ENCODE peak calls at places on chromosome 18, in nine cellular contexts. D, M, F, O, K, N, Z, H and V are unnamed samples.

GRCh38 chr18:68387246-68387645 is 327.7 kb downstream of the TMX3 start:
- DNase-seq in D (no peak), M (no peak), F (no peak), O (no peak), K (no peak), N (no peak), Z (peak), H (no peak), V (no peak)

GRCh38 chr18:75714766-75715165 is 287.3 kb upstream of the SMIM21 start:
- DNase-seq in D (no peak), M (no peak), F (no peak), O (no peak), K (no peak), N (no peak), Z (no peak), H (no peak), V (no peak)

GRCh38 chr18:45212186-45213039 is 402.9 kb upstream of the SLC14A2 start:
- DNase-seq in D (peak), M (peak), F (peak), O (peak), K (peak), N (peak), Z (peak), H (peak), V (peak)

GRCh38 chr18:32937007-32937540 is 164.3 kb upstream of the KLHL14 start:
- DNase-seq in D (peak), M (no peak), F (no peak), O (no peak), K (no peak), N (no peak), Z (no peak), H (no peak), V (no peak)

GRCh38 chr18:45993441-45993840 is 26.3 kb upstream of the EPG5 start:
- DNase-seq in D (no peak), M (peak), F (no peak), O (peak), K (no peak), N (no peak), Z (peak), H (peak), V (no peak)

GRCh38 chr18:63970803-63971191 is 916 bp downstream of the SERPINB8 start:
- DNase-seq in D (peak), M (no peak), F (no peak), O (no peak), K (no peak), N (no peak), Z (peak), H (peak), V (peak)

GRCh38 chr18:9997711-9998110 is 83.9 kb downstream of the VAPA start:
- DNase-seq in D (no peak), M (no peak), F (no peak), O (no peak), K (no peak), N (no peak), Z (no peak), H (no peak), V (no peak)

GRCh38 chr18:34225218-34225553 is 473 bp upstream of the NOL4 start:
- DNase-seq in D (no peak), M (no peak), F (no peak), O (no peak), K (no peak), N (no peak), Z (no peak), H (no peak), V (no peak)

GRCh38 chr18:44941519-44941918 is 260.8 kb downstream of the SETBP1 start:
- DNase-seq in D (no peak), M (no peak), F (no peak), O (no peak), K (no peak), N (no peak), Z (no peak), H (no peak), V (no peak)

GRCh38 chr18:8609711-8610441 is 639 bp downstream of the RAB12 start:
- DNase-seq in D (peak), M (peak), F (peak), O (no peak), K (peak), N (peak), Z (no peak), H (peak), V (peak)

GRCh38 chr18:44548291-44549221 is 132.1 kb upstream of the SETBP1 start:
- DNase-seq in D (no peak), M (peak), F (no peak), O (peak), K (no peak), N (no peak), Z (no peak), H (peak), V (no peak)

GRCh38 chr18:36633961-36634412 is 194.8 kb downstream of the TPGS2 start:
- DNase-seq in D (no peak), M (no peak), F (peak), O (no peak), K (no peak), N (no peak), Z (peak), H (no peak), V (no peak)

GRCh38 chr18:24503182-24503581 is 42.7 kb downstream of the HRH4 start:
- DNase-seq in D (peak), M (no peak), F (no peak), O (no peak), K (no peak), N (no peak), Z (no peak), H (no peak), V (no peak)

GRCh38 chr18:35695384-35695783 is 113.8 kb downstream of the GALNT1 start:
- DNase-seq in D (no peak), M (no peak), F (no peak), O (no peak), K (no peak), N (no peak), Z (no peak), H (no peak), V (no peak)

GRCh38 chr18:69558088-69558487 is 157.4 kb downstream of the DOK6 start:
- DNase-seq in D (no peak), M (no peak), F (no peak), O (no peak), K (no peak), N (no peak), Z (no peak), H (no peak), V (no peak)

GRCh38 chr18:63578357-63578958 is 8.7 kb upstream of the SERPINB13 start:
- DNase-seq in D (peak), M (peak), F (peak), O (peak), K (no peak), N (peak), Z (peak), H (peak), V (peak)

GRCh38 chr18:59357928-59358327 is 1.1 kb downstream of the LMAN1 start:
- DNase-seq in D (peak), M (peak), F (peak), O (peak), K (no peak), N (peak), Z (peak), H (peak), V (peak)

GRCh38 chr18:9684901-9685738 is 23.0 kb upstream of the RAB31 start:
- DNase-seq in D (no peak), M (peak), F (peak), O (peak), K (no peak), N (no peak), Z (no peak), H (peak), V (peak)

GRCh38 chr18:2197945-2198344 is 373.4 kb downstream of the METTL4 start:
- DNase-seq in D (no peak), M (no peak), F (no peak), O (no peak), K (no peak), N (no peak), Z (peak), H (no peak), V (no peak)

GRCh38 chr18:76457475-76457874 is 37.6 kb downstream of the ZNF516 start:
- DNase-seq in D (no peak), M (peak), F (no peak), O (no peak), K (no peak), N (no peak), Z (no peak), H (no peak), V (no peak)

GRCh38 chr18:76995896-76996295 is 136.7 kb downstream of the MBP start:
- DNase-seq in D (no peak), M (peak), F (no peak), O (no peak), K (no peak), N (no peak), Z (no peak), H (no peak), V (no peak)

GRCh38 chr18:6876646-6877045 is 147.1 kb downstream of the ARHGAP28 start:
- DNase-seq in D (no peak), M (no peak), F (no peak), O (no peak), K (no peak), N (no peak), Z (no peak), H (peak), V (peak)

GRCh38 chr18:63892544-63892943 is 5.0 kb downstream of the SERPINB2 start:
- DNase-seq in D (no peak), M (no peak), F (no peak), O (no peak), K (no peak), N (no peak), Z (no peak), H (peak), V (no peak)

GRCh38 chr18:2337552-2338141 is 233.7 kb downstream of the METTL4 start:
- DNase-seq in D (peak), M (no peak), F (peak), O (peak), K (peak), N (peak), Z (peak), H (peak), V (no peak)

GRCh38 chr18:21363411-21363810 is 121.4 kb downstream of the GREB1L start:
- DNase-seq in D (peak), M (no peak), F (no peak), O (no peak), K (no peak), N (no peak), Z (no peak), H (no peak), V (no peak)

GRCh38 chr18:8667846-8668245 is 37.5 kb upstream of the MTCL1 start:
- DNase-seq in D (no peak), M (no peak), F (no peak), O (peak), K (no peak), N (no peak), Z (peak), H (peak), V (no peak)

GRCh38 chr18:40357536-40357935 is 1597.5 kb upstream of the PIK3C3 start:
- DNase-seq in D (no peak), M (no peak), F (no peak), O (peak), K (no peak), N (no peak), Z (no peak), H (no peak), V (no peak)

GRCh38 chr18:6835345-6835744 is 105.8 kb downstream of the ARHGAP28 start:
- DNase-seq in D (no peak), M (no peak), F (no peak), O (no peak), K (no peak), N (no peak), Z (peak), H (peak), V (no peak)

GRCh38 chr18:60982296-60982695 is 350.9 kb upstream of the CDH20 start:
- DNase-seq in D (no peak), M (no peak), F (no peak), O (no peak), K (no peak), N (no peak), Z (no peak), H (no peak), V (no peak)

GRCh38 chr18:50819027-50819726 is 639 bp downstream of the MRO start:
- DNase-seq in D (peak), M (peak), F (no peak), O (peak), K (no peak), N (no peak), Z (peak), H (peak), V (peak)

GRCh38 chr18:31741096-31741735 is 19.5 kb downstream of the SLC25A52 start:
- DNase-seq in D (peak), M (peak), F (peak), O (peak), K (peak), N (peak), Z (peak), H (peak), V (peak)

DNA sequence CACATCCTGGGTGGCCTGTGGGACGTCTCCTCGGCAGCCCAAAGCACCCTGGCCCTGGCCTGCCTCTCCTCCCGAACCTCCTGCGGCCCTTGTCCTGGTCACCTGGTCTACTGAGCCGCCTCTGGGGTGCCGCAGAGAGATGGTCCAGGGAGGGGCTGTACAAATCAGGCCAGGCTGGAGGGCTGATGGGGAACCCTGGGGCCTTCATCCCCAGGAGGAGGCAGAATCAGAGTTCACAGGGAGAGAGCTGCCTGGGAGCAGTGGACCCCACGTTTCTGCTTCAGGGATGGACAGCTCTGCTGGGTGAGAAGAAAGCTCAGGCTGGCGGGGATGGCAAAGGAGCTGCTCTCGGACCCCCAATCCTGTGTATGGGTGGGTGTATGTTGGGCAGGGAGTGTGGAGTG is 73.2 kb upstream of the SMAD7 start:
- DNase-seq in D (no peak), M (no peak), F (no peak), O (no peak), K (no peak), N (peak), Z (no peak), H (no peak), V (no peak)
- H3K4me3 ChIP-seq in D (no peak), M (no peak), F (no peak), O (no peak), K (no peak), N (peak), Z (no peak), H (no peak), V (no peak)

GRCh38 chr18:62500966-62501591 is 21.7 kb upstream of the ZCCHC2 start:
- DNase-seq in D (no peak), M (no peak), F (no peak), O (no peak), K (no peak), N (no peak), Z (no peak), H (no peak), V (no peak)

GRCh38 chr18:62498616-62499262 is 24.1 kb upstream of the ZCCHC2 start:
- DNase-seq in D (no peak), M (no peak), F (no peak), O (no peak), K (no peak), N (no peak), Z (no peak), H (no peak), V (no peak)

GRCh38 chr18:62497171-62497783 is 25.5 kb upstream of the ZCCHC2 start:
- DNase-seq in D (no peak), M (no peak), F (no peak), O (no peak), K (no peak), N (no peak), Z (no peak), H (no peak), V (no peak)

GRCh38 chr18:62499263-62499650 is 23.6 kb upstream of the ZCCHC2 start:
- DNase-seq in D (peak), M (no peak), F (no peak), O (no peak), K (no peak), N (no peak), Z (no peak), H (no peak), V (peak)

DNA sequence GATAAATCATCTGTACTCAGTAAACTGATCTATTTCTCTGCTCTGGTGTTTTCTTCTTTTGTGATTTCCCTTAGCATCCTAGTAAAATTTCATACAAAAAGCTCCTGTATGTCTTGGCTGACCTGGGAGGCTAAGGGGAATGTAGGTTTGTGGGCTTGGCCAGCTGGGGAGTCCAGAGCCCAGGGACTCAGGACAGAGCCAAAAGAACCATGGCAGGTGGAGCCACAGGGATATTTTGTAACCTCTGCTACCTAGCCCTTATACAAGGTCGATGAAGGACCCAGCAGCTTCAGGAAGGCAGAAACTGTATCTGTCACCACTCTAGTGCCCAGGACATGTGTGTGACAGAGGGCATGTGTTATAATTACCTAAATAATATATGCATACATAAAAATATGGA is 22.7 kb upstream of the ZCCHC2 start:
- DNase-seq in D (no peak), M (no peak), F (no peak), O (no peak), K (no peak), N (no peak), Z (no peak), H (no peak), V (no peak)
- H3K4me3 ChIP-seq in D (no peak), M (no peak), F (no peak), O (no peak), K (no peak), N (no peak), Z (no peak), H (no peak), V (no peak)

GRCh38 chr18:79988079-79988924 is at the start of gene TXNL4A:
- DNase-seq in D (peak), M (peak), F (peak), O (peak), K (peak), N (peak), Z (peak), H (peak), V (peak)

GRCh38 chr18:79987566-79987965 is 797 bp downstream of the TXNL4A start:
- DNase-seq in D (no peak), M (no peak), F (no peak), O (peak), K (no peak), N (no peak), Z (peak), H (peak), V (no peak)

GRCh38 chr18:79985172-79985571 is 3.2 kb downstream of the TXNL4A start:
- DNase-seq in D (no peak), M (no peak), F (no peak), O (no peak), K (no peak), N (no peak), Z (no peak), H (no peak), V (no peak)

GRCh38 chr18:79988925-79989361 is 580 bp upstream of the TXNL4A start:
- DNase-seq in D (peak), M (no peak), F (peak), O (peak), K (no peak), N (no peak), Z (no peak), H (peak), V (peak)

DNA sequence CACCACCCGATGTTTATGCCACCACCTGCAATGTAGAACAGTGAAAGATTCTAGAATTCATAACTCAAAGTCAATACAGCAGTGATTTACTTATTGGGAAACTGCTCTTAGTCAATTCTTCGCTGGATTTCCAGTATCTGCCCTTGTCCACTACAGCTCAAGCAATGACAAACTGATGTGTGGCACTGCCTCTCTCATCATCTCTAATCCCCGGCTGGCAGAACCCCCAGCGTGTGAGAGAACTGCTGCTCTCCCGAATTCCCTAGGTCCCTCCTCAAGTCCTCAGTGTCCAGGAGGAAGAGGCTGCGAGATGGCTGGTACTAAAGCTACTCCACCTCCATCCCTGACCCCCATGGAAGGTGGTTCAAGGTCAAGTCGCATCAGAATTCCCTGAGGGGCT is 1.6 kb downstream of the TXNL4A start:
- DNase-seq in D (peak), M (no peak), F (no peak), O (no peak), K (no peak), N (no peak), Z (no peak), H (no peak), V (no peak)
- H3K4me3 ChIP-seq in D (peak), M (no peak), F (peak), O (peak), K (no peak), N (peak), Z (peak), H (peak), V (peak)

GRCh38 chr18:55478301-55478660 is 109.7 kb downstream of the TCF4 start:
- DNase-seq in D (no peak), M (peak), F (no peak), O (no peak), K (no peak), N (no peak), Z (no peak), H (peak), V (peak)
- H3K4me3 ChIP-seq in D (no peak), M (peak), F (no peak), O (peak), K (no peak), N (peak), Z (no peak), H (peak), V (no peak)

GRCh38 chr18:500556-501405 is at the start of gene COLEC12:
- DNase-seq in D (peak), M (no peak), F (no peak), O (no peak), K (no peak), N (no peak), Z (no peak), H (peak), V (peak)

GRCh38 chr18:497688-498087 is 2.8 kb downstream of the COLEC12 start:
- DNase-seq in D (no peak), M (no peak), F (no peak), O (no peak), K (no peak), N (no peak), Z (no peak), H (no peak), V (no peak)

GRCh38 chr18:500230-500555 is 308 bp downstream of the COLEC12 start:
- DNase-seq in D (peak), M (no peak), F (no peak), O (peak), K (no peak), N (no peak), Z (no peak), H (no peak), V (peak)

GRCh38 chr18:499351-500229 is 911 bp downstream of the COLEC12 start:
- DNase-seq in D (peak), M (peak), F (no peak), O (peak), K (no peak), N (no peak), Z (no peak), H (peak), V (peak)

GRCh38 chr18:498901-499300 is 1.6 kb downstream of the COLEC12 start:
- DNase-seq in D (no peak), M (no peak), F (no peak), O (no peak), K (no peak), N (no peak), Z (no peak), H (peak), V (no peak)
- H3K4me3 ChIP-seq in D (peak), M (peak), F (no peak), O (peak), K (no peak), N (no peak), Z (no peak), H (peak), V (peak)

DNA sequence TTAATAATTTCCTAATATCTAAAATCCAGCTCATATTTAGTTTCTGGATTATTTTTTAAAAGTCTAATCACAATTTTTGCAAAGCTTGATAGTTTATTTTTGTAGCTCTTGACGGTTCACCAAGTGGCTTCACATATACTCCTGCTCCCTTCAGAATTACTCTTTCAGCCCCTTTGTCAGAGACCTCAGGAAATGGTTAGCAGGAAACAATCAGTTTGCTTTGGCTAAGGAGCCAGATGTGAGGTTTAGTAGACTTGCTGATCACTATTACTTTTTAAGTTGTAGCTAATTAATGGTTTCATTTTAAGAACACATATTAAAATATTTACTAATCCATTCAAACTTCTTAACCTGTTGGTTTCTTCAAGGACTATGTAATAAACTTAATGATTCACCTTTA is 2.3 kb downstream of the RBBP8 start:
- DNase-seq in D (peak), M (no peak), F (peak), O (peak), K (no peak), N (peak), Z (no peak), H (no peak), V (no peak)
- H3K4me3 ChIP-seq in D (peak), M (no peak), F (peak), O (no peak), K (no peak), N (peak), Z (no peak), H (no peak), V (peak)